ENCODE peak calls at places on chromosomes 1 and 21, in ten cellular contexts. R is PC-9, B is dorsolateral prefrontal cortex, Z is heart right ventricle, C is lower lobe of right lung, S is pancreas, G is tibial artery, L is RWPE2, O is colonic mucosa, J is astrocyte of the spinal cord. Q is an unnamed sample.

GRCh38 chr1:203888807-203889251 is 27.4 kb downstream of the SNRPE start:
- DNase-seq in J (peak), G (no peak), B (no peak), O (no peak), Z (no peak), L (no peak), R (peak), S (no peak), C (no peak), Q (no peak)

GRCh38 chr1:26826261-26827201 is at the start of gene ZDHHC18:
- DNase-seq in G (peak), B (peak), O (peak), R (peak), C (peak), S (peak), L (no peak), J (peak), Z (peak), Q (peak)

GRCh38 chr1:113981962-113982931 is 3.0 kb downstream of the OLFML3 start:
- DNase-seq in Z (peak), R (no peak), L (no peak), S (no peak), C (no peak), O (peak), J (peak), B (no peak), G (peak), Q (no peak)

GRCh38 chr21:35234725-35235124 is 185.6 kb upstream of the RUNX1 start:
- DNase-seq in Z (no peak), C (no peak), B (no peak), O (no peak), S (no peak), J (peak), G (no peak), R (no peak), L (no peak), Q (peak)

GRCh38 chr1:6109688-6110087 is 64.0 kb downstream of the KCNAB2 start:
- DNase-seq in J (no peak), B (no peak), S (peak), O (no peak), L (no peak), G (no peak), C (peak), R (no peak), Z (no peak), Q (no peak)

GRCh38 chr1:68590473-68590872 is 93.6 kb upstream of the DEPDC1 start:
- DNase-seq in C (no peak), J (no peak), L (no peak), S (no peak), R (no peak), B (no peak), O (no peak), Z (no peak), G (no peak), Q (no peak)

GRCh38 chr21:33660406-33660805 is 18.1 kb downstream of the ITSN1 start:
- DNase-seq in R (no peak), J (peak), O (no peak), S (no peak), B (no peak), L (no peak), C (no peak), Z (no peak), G (no peak), Q (no peak)

GRCh38 chr1:56029329-56030003 is 549.9 kb downstream of the PLPP3 start:
- DNase-seq in S (no peak), Z (no peak), B (no peak), J (no peak), R (no peak), C (no peak), L (no peak), O (peak), G (no peak), Q (no peak)

GRCh38 chr1:171664976-171665375 is 12.5 kb upstream of the MYOC start:
- DNase-seq in L (no peak), Z (no peak), J (no peak), C (no peak), R (no peak), G (no peak), O (no peak), S (no peak), B (no peak), Q (no peak)

GRCh38 chr1:53308512-53308911 is 19.4 kb downstream of the LRP8 start:
- DNase-seq in G (no peak), Z (no peak), C (no peak), B (no peak), L (no peak), O (no peak), R (no peak), J (no peak), S (no peak), Q (no peak)

GRCh38 chr1:67285780-67286488 is 21.7 kb upstream of the IL12RB2 start:
- DNase-seq in J (peak), G (no peak), B (no peak), C (no peak), L (no peak), S (no peak), O (no peak), R (no peak), Z (no peak), Q (no peak)

GRCh38 chr1:180577361-180577760 is 18.6 kb downstream of the OVAAL start:
- DNase-seq in G (no peak), R (no peak), L (no peak), Z (no peak), S (no peak), O (no peak), C (no peak), J (no peak), B (no peak), Q (no peak)

GRCh38 chr1:228987736-228988506 is 252.6 kb downstream of the RHOU start:
- DNase-seq in B (no peak), C (no peak), S (no peak), O (no peak), R (no peak), G (no peak), L (no peak), J (no peak), Z (no peak), Q (no peak)

GRCh38 chr1:59173721-59174120 is 123.2 kb upstream of the FGGY start:
- DNase-seq in L (no peak), G (no peak), J (peak), B (no peak), Z (no peak), R (no peak), O (no peak), C (no peak), S (no peak), Q (no peak)

GRCh38 chr1:56189946-56190920 is 389.1 kb downstream of the PLPP3 start:
- DNase-seq in O (no peak), S (no peak), G (no peak), J (no peak), C (no peak), B (no peak), R (no peak), L (no peak), Z (peak), Q (no peak)

GRCh38 chr1:201184307-201184706 is 6.3 kb upstream of the IGFN1 start:
- DNase-seq in J (no peak), G (no peak), Z (no peak), S (no peak), O (no peak), B (no peak), L (no peak), C (no peak), R (no peak), Q (no peak)

GRCh38 chr1:32240140-32240951 is 6.7 kb upstream of the FAM167B start:
- DNase-seq in S (peak), B (peak), R (peak), O (peak), J (peak), C (peak), L (no peak), G (peak), Z (peak), Q (peak)
- TF ChIP-seq CTCF in S (peak), B (peak), R (no peak), O (no peak), J (peak), C (peak), L (peak), G (peak), Z (peak), Q (no peak)

DNA sequence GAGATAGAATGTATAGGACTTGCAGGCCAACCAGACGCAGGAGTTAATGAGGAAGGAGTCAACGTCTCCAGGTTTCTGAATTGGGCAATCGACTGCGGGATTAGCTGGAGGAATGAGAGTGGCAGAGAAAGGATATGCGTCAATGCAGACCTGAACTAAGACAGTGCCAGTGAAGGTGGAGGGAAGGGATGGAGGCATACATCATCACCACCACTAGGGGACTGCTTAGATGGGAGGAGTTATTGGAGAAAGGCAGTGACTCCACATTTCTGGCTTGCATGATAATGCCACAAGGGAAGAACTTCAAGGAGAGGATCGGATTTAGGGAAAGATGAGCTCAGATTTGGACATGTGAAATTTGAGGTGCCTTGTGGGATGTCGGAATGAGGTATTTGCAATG is 17.4 kb downstream of the VASH2 start:
- DNase-seq in C (no peak), S (no peak), G (no peak), O (no peak), L (no peak), R (peak), J (peak), B (no peak), Z (no peak), Q (no peak)
- TF ChIP-seq CTCF in C (peak), S (peak), G (peak), O (peak), L (peak), R (peak), J (peak), B (peak), Z (peak), Q (peak)

DNA sequence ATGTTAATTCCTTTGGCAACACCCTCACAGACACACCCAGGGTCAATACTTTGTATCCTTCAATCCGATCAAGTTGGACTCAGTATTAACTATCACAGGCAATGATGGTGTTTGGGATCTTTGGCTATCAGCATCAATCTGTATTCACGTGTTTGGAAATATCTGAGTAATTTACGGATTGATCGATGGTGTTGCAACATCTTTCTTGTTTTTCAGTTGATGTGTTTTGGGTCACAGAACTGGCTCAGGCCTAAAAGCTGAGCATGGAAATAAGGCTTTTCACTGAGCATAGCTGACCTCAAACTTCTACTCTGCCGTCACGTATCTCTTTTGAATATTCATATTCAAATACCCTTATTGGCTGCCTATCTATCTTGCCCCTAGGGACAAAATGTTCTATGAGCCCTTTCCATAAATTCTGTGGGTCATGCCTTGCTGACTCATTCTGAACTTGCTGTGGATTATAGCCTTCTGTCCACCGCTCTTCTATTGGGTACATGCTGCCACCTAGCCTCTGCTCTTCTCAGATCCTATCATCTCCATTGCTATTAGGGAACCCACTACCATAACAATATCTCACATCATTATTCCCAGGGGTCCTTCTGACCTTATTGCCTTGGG is 156.0 kb downstream of the PDE4B start:
- DNase-seq in G (no peak), S (no peak), O (no peak), L (no peak), B (no peak), Z (no peak), C (no peak), R (no peak), J (peak), Q (no peak)
- TF ChIP-seq CTCF in G (no peak), S (no peak), O (no peak), L (no peak), B (peak), Z (no peak), C (no peak), R (no peak), J (peak), Q (no peak)

GRCh38 chr1:28036431-28036830 is 52.0 kb downstream of the EYA3 start:
- DNase-seq in R (no peak), C (no peak), O (no peak), J (no peak), B (no peak), L (no peak), S (no peak), Z (no peak), G (no peak), Q (no peak)
- TF ChIP-seq CTCF in R (no peak), C (no peak), O (no peak), J (no peak), B (no peak), L (peak), S (no peak), Z (peak), G (no peak), Q (no peak)

DNA sequence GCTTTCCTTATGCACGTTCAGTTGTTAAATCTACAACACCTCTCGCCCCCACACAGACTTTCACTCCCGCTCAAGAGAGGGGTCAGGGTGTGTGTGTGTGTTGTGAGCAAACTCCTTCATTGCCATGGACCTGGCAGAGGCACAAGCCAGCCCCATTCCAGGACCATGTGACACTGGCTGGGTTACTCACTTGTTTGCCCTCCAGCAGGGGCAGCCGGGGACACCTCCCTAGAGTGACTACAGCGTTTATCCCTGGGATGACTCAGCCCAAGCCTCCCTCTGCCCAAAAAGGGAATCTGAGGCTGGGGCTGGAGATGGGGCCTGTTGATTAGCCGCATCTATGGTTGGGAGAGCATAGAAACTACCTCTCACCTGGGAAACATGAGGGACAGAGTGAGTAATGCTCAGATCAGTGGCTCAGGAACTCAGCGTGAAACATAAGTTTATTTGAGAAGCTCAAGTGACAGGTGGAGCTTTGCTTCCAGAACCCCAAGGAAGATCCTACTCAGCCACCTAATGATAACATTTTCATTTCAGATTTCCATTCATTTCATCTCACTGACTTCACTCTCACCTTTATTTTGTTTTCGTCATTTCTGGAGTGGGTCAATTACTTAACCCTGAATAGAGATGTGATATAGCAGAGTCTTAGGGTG is 145.3 kb upstream of the DUSP10 start:
- DNase-seq in S (peak), C (peak), G (peak), L (peak), Z (peak), R (peak), J (peak), O (peak), B (no peak), Q (no peak)
- TF ChIP-seq CTCF in S (no peak), C (no peak), G (no peak), L (no peak), Z (no peak), R (no peak), J (peak), O (no peak), B (no peak), Q (no peak)

GRCh38 chr1:108976658-108977057 is 13.4 kb upstream of the CLCC1 start:
- DNase-seq in J (no peak), Z (no peak), L (no peak), B (no peak), G (no peak), O (no peak), C (no peak), S (no peak), R (no peak), Q (no peak)

DNA sequence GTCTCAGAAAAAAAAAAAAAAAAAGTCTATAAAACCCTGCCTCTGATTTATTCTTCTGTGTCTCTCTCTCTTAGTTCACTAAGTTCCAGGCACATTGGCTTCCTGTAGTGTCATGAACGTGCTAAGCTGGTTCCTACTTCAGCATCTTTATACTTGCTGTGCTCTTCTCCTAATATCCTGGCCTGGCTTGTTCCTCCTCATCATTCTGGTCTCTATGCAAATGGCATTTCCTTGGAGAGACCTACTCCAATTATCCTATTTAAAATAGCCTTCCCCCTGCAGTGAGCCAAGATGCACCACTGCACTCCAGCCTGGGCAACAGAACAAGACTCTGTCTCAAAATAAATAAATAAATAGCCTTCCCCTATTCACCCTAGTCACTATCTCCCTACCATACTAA is 9.7 kb upstream of the CLCC1 start:
- DNase-seq in L (no peak), C (no peak), S (no peak), O (no peak), G (no peak), R (no peak), J (no peak), B (no peak), Z (no peak), Q (no peak)
- TF ChIP-seq CTCF in L (no peak), C (no peak), S (no peak), O (no peak), G (no peak), R (no peak), J (no peak), B (no peak), Z (no peak), Q (no peak)

Q was measured in GM20000.